ENCODE peak calls at places on chromosomes 7 and 10, in five cellular contexts. L is GM12878, X is HepG2, G is HEK293T, F is H1. B is an unnamed sample.

GRCh38 chr7:112160130-112160770 is 45.9 kb downstream of the DOCK4 start:
- DNase-seq in L (no peak), X (peak; percentile 57), G (no peak), F (no peak), B (no peak)

GRCh38 chr7:34224259-34224658 is 318.9 kb downstream of the BMPER start:
- DNase-seq in L (no peak), X (no peak), G (no peak), F (no peak), B (no peak)

GRCh38 chr10:35335718-35336083 is 608 bp upstream of the CCNY start:
- DNase-seq in L (no peak), X (no peak), G (no peak), F (no peak), B (no peak)

GRCh38 chr10:34127676-34128075 is 687.4 kb downstream of the PARD3 start:
- DNase-seq in L (no peak), X (no peak), G (no peak), F (no peak), B (no peak)

GRCh38 chr7:98470131-98470985 is 69.5 kb upstream of the BAIAP2L1 start:
- DNase-seq in L (no peak), X (no peak), G (no peak), F (peak; percentile 49), B (peak; percentile 46)

GRCh38 chr10:80522756-80523363 is 14.8 kb upstream of the SH2D4B start:
- DNase-seq in L (no peak), X (no peak), G (no peak), F (no peak), B (no peak)

GRCh38 chr10:103845983-103846382 is 9.4 kb downstream of the SH3PXD2A start:
- DNase-seq in L (no peak), X (no peak), G (no peak), F (no peak), B (no peak)

GRCh38 chr7:43302211-43302711 is 189.8 kb downstream of the HECW1 start:
- DNase-seq in L (no peak), X (peak; percentile 29), G (no peak), F (no peak), B (no peak)

GRCh38 chr7:136726460-136726859 is 142.0 kb upstream of the CHRM2 start:
- DNase-seq in L (no peak), X (no peak), G (no peak), F (no peak), B (no peak)

DNA sequence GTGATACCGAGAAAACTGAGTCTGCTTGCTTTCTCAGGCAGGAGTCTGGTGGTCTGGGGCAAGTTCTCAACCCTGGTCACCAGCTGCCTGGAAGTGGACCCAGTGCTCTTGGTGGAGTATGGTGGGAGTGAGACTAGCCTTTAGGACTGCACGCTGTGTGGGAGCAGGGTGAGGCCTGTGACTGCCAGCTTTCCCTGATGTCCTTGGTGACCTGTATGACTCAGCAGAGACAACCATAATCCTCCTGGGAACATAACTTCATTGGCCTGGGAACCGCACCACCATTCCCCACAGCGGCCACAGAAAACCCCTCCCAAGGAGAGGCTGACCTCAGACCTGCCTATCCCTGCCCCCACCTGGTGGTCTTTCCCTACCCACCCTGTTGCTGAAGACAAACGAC is 139.5 kb upstream of the CHRM2 start:
- DNase-seq in L (no peak), X (no peak), G (no peak), F (no peak), B (no peak)
- TF ChIP-seq SUZ12 in L (no peak), X (no peak), G (no peak), F (no peak), B (no peak)

GRCh38 chr7:72924748-72925545 is at the start of gene POM121:
- DNase-seq in L (peak; percentile 38), X (peak; percentile 71), G (peak; percentile 91), F (peak; percentile 57), B (peak; percentile 88)

GRCh38 chr7:72919256-72919775 is 5.6 kb upstream of the POM121 start:
- DNase-seq in L (no peak), X (no peak), G (no peak), F (no peak), B (no peak)

GRCh38 chr7:72925546-72926120 is 738 bp downstream of the POM121 start:
- DNase-seq in L (no peak), X (no peak), G (peak; percentile 30), F (no peak), B (no peak)

DNA sequence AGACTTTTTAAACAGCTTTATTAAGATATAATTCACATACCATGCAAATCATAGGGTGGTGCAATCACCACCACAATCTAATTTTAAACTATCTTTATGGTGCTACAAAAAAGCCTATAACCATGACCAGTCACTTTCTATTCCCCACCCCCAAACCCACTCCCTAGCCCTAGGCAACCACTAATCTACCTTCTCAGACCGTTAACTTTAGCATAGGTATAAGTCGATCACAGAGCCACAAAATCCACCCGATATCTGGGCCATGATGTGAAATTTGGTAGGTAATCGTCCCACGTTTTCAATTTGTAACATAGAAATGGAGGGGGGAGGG is 513 bp upstream of the POM121 start:
- DNase-seq in L (no peak), X (no peak), G (no peak), F (no peak), B (no peak)
- TF ChIP-seq SUZ12 in L (no peak), X (no peak), G (no peak), F (no peak), B (no peak)

GRCh38 chr7:132089356-132089755 is 486.9 kb downstream of the PLXNA4 start:
- DNase-seq in L (no peak), X (no peak), G (no peak), F (no peak), B (no peak)

GRCh38 chr7:132090444-132090843 is 485.8 kb downstream of the PLXNA4 start:
- DNase-seq in L (no peak), X (no peak), G (no peak), F (no peak), B (no peak)

GRCh38 chr7:132084776-132085388 is 491.4 kb downstream of the PLXNA4 start:
- DNase-seq in L (no peak), X (peak; percentile 21), G (no peak), F (no peak), B (no peak)

GRCh38 chr7:132083126-132084123 is 492.8 kb downstream of the PLXNA4 start:
- DNase-seq in L (no peak), X (no peak), G (no peak), F (no peak), B (no peak)

DNA sequence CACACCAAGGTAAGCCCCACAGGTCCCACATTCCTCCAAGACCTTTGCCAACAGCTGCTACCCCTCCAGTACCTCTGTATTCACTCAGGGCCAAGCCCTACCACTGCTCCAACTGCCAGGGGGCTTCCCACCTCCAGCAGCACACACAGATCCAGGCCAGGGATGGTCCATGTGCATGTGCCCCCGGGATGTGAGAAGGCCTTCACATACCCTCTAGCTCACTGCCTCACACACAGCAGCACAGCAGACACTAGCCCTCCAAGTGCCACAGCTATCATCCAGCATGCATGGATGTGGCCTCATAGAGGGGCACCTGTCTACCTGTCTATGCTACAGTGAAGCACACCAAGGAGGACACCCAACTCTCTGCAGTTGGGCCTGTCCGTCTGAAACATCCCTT is 488.8 kb downstream of the PLXNA4 start:
- DNase-seq in L (no peak), X (no peak), G (no peak), F (no peak), B (no peak)
- TF ChIP-seq SUZ12 in L (no peak), X (no peak), G (no peak), F (no peak), B (no peak)

GRCh38 chr7:133551471-133551870 is 298.6 kb downstream of the EXOC4 start:
- DNase-seq in L (no peak), X (no peak), G (no peak), F (no peak), B (no peak)
- TF ChIP-seq SUZ12 in L (no peak), X (no peak), G (no peak), F (no peak), B (no peak)

B was measured in NT2/D1.